ENCODE peak calls at places on chromosomes 7 and 10, in nine cellular contexts. M, H, V, Y, A, C, R, P and N are unnamed samples.

GRCh38 chr10:61617180-61617579 is 45.5 kb upstream of the CABCOCO1 start:
- DNase-seq in A (no peak), P (no peak), H (no peak), R (no peak), Y (no peak), V (no peak), M (no peak), C (no peak), N (no peak)

GRCh38 chr7:112080441-112080840 is 125.8 kb downstream of the DOCK4 start:
- DNase-seq in A (no peak), H (peak), Y (no peak), R (no peak), P (peak), V (no peak), M (no peak), C (peak), N (no peak)

GRCh38 chr7:51450541-51450940 is 133.9 kb upstream of the COBL start:
- DNase-seq in V (no peak), A (no peak), R (no peak), Y (no peak), M (no peak), H (no peak), C (no peak), P (no peak), N (no peak)

GRCh38 chr10:111116211-111116610 is 39.4 kb downstream of the ADRA2A start:
- DNase-seq in R (no peak), Y (no peak), H (no peak), V (no peak), P (no peak), C (no peak), A (no peak), M (no peak), N (no peak)

GRCh38 chr10:10613654-10614244 is 403.9 kb upstream of the CELF2 start:
- DNase-seq in M (no peak), H (no peak), Y (no peak), R (no peak), C (no peak), V (no peak), A (no peak), P (no peak), N (peak)

GRCh38 chr7:50781894-50782293 is 802 bp downstream of the GRB10 start:
- DNase-seq in Y (no peak), V (no peak), A (no peak), P (no peak), C (no peak), M (no peak), H (no peak), R (no peak), N (no peak)

GRCh38 chr7:44282601-44283171 is 42.7 kb downstream of the CAMK2B start:
- DNase-seq in V (no peak), M (peak), A (peak), R (no peak), Y (peak), C (no peak), P (no peak), H (no peak), N (no peak)

GRCh38 chr10:55183993-55184392 is 383.0 kb upstream of the PCDH15 start:
- DNase-seq in C (peak), H (no peak), P (no peak), V (no peak), R (no peak), M (no peak), Y (no peak), A (no peak), N (no peak)

GRCh38 chr7:153022796-153023592 is 263.4 kb downstream of the ACTR3B start:
- DNase-seq in Y (no peak), R (no peak), V (no peak), P (no peak), C (no peak), A (no peak), M (no peak), H (no peak), N (no peak)

GRCh38 chr10:118166951-118167350 is 120.2 kb upstream of the RAB11FIP2 start:
- DNase-seq in P (peak), M (no peak), A (no peak), V (no peak), C (no peak), H (no peak), R (no peak), Y (no peak), N (no peak)

GRCh38 chr10:71795248-71795647 is 21.9 kb upstream of the VSIR start:
- DNase-seq in M (no peak), C (peak), Y (no peak), R (no peak), P (peak), H (no peak), V (no peak), A (no peak), N (no peak)

GRCh38 chr7:113087278-113087998 is 811 bp upstream of the GPR85 start:
- DNase-seq in P (peak), V (no peak), R (no peak), A (no peak), M (no peak), Y (peak), C (peak), H (peak), N (peak)

GRCh38 chr10:102120142-102120986 is at the start of gene LDB1:
- DNase-seq in C (peak), P (peak), M (peak), Y (peak), H (peak), V (peak), R (peak), A (peak), N (peak)

GRCh38 chr10:103540722-103541121 is 47.2 kb downstream of the NEURL1 start:
- DNase-seq in P (no peak), V (peak), Y (no peak), H (no peak), R (no peak), C (no peak), M (no peak), A (no peak), N (no peak)

GRCh38 chr7:50497068-50497642 is 47.0 kb upstream of the FIGNL1 start:
- DNase-seq in V (no peak), H (no peak), R (no peak), A (no peak), M (no peak), C (no peak), Y (no peak), P (peak), N (no peak)

GRCh38 chr7:50962962-50963374 is 180.3 kb upstream of the GRB10 start:
- DNase-seq in R (peak), P (peak), V (peak), Y (peak), A (peak), H (peak), M (peak), C (peak), N (peak)

GRCh38 chr7:111829221-111829620 is 266.9 kb upstream of the IMMP2L start:
- DNase-seq in R (no peak), M (no peak), A (no peak), Y (no peak), H (no peak), P (no peak), C (no peak), V (no peak), N (no peak)

GRCh38 chr10:31830887-31831286 is 97.7 kb downstream of the ARHGAP12 start:
- DNase-seq in Y (no peak), A (no peak), C (peak), H (no peak), P (peak), V (no peak), R (no peak), M (no peak), N (no peak)

GRCh38 chr7:29084832-29085231 is 61.5 kb downstream of the CPVL start:
- DNase-seq in C (no peak), M (no peak), Y (no peak), V (no peak), H (no peak), P (no peak), A (no peak), R (no peak), N (no peak)

GRCh38 chr7:124033807-124034753 is 1.2 kb upstream of the TMEM229A start:
- DNase-seq in P (no peak), M (no peak), H (no peak), R (no peak), V (no peak), Y (no peak), A (no peak), C (no peak), N (no peak)

GRCh38 chr10:24826022-24826421 is 102.3 kb upstream of the ARHGAP21 start:
- DNase-seq in C (peak), H (no peak), V (no peak), P (peak), A (no peak), Y (no peak), R (no peak), M (no peak), N (no peak)

GRCh38 chr10:69340695-69341094 is 62.4 kb downstream of the HK1 start:
- DNase-seq in P (no peak), R (no peak), H (no peak), Y (no peak), A (no peak), C (no peak), M (no peak), V (no peak), N (no peak)

GRCh38 chr7:1953199-1954190 is 279.2 kb downstream of the MAD1L1 start:
- DNase-seq in V (no peak), R (no peak), P (no peak), M (peak), H (no peak), Y (no peak), C (no peak), A (no peak), N (no peak)

GRCh38 chr7:81669476-81670105 is 100.3 kb downstream of the HGF start:
- DNase-seq in P (no peak), H (no peak), C (no peak), A (no peak), M (no peak), V (no peak), R (no peak), Y (no peak), N (no peak)

GRCh38 chr10:123808873-123809272 is 82.7 kb downstream of the CPXM2 start:
- DNase-seq in M (no peak), C (peak), P (peak), A (no peak), V (no peak), H (no peak), R (no peak), Y (no peak), N (no peak)

GRCh38 chr10:97497572-97498075 is 598 bp downstream of the MMS19 start:
- DNase-seq in R (peak), M (peak), C (peak), H (peak), V (peak), P (peak), Y (peak), A (peak), N (peak)

GRCh38 chr7:143222782-143223181 is 945 bp downstream of the TAS2R40 start:
- DNase-seq in A (no peak), R (no peak), C (no peak), M (peak), Y (no peak), P (no peak), V (peak), H (no peak), N (no peak)

GRCh38 chr7:119935418-119936025 is 337.5 kb upstream of the KCND2 start:
- DNase-seq in A (no peak), V (no peak), P (peak), M (no peak), R (no peak), C (peak), H (peak), Y (no peak), N (no peak)

GRCh38 chr7:69962077-69962855 is 364.0 kb downstream of the AUTS2 start:
- DNase-seq in R (peak), Y (no peak), V (peak), M (peak), H (no peak), C (no peak), P (no peak), A (peak), N (peak)

GRCh38 chr10:94429049-94429707 is 26.8 kb downstream of the TBC1D12 start:
- DNase-seq in P (peak), V (no peak), M (no peak), H (no peak), Y (no peak), C (no peak), A (no peak), R (no peak), N (no peak)

GRCh38 chr7:87574630-87575029 is 26.1 kb downstream of the ABCB1 start:
- DNase-seq in R (no peak), M (no peak), Y (no peak), V (no peak), A (no peak), H (peak), C (peak), P (peak), N (no peak)

GRCh38 chr10:124364674-124365073 is 54.0 kb downstream of the OAT start:
- DNase-seq in Y (no peak), M (no peak), P (no peak), R (no peak), V (no peak), C (no peak), A (no peak), H (no peak), N (no peak)

GRCh38 chr10:62437696-62438095 is 63.5 kb downstream of the ZNF365 start:
- DNase-seq in Y (no peak), R (peak), C (peak), P (peak), M (no peak), A (no peak), H (peak), V (no peak), N (no peak)

GRCh38 chr7:111357691-111358090 is 204.6 kb downstream of the IMMP2L start:
- DNase-seq in Y (no peak), V (no peak), M (no peak), P (peak), R (no peak), C (peak), H (no peak), A (no peak), N (no peak)

GRCh38 chr7:132500727-132501410 is 75.4 kb downstream of the PLXNA4 start:
- DNase-seq in Y (no peak), H (no peak), R (peak), V (peak), A (peak), C (peak), M (no peak), P (peak), N (peak)

GRCh38 chr7:100372256-100372655 is 1.0 kb upstream of the PILRA start:
- DNase-seq in Y (no peak), C (no peak), H (no peak), M (peak), V (no peak), A (no peak), R (no peak), P (peak), N (no peak)

GRCh38 chr10:77909021-77909754 is 17.4 kb downstream of the DLG5 start:
- DNase-seq in C (no peak), A (no peak), V (no peak), H (no peak), R (no peak), P (peak), M (no peak), Y (no peak), N (no peak)

GRCh38 chr7:104795086-104795485 is 218.9 kb upstream of the KMT2E start:
- DNase-seq in V (no peak), C (no peak), P (no peak), A (no peak), H (no peak), M (no peak), R (no peak), Y (no peak), N (no peak)

GRCh38 chr7:26500749-26501352 is 209.2 kb downstream of the SNX10 start:
- DNase-seq in Y (no peak), C (peak), H (peak), R (no peak), A (no peak), P (peak), M (no peak), V (no peak), N (no peak)

GRCh38 chr7:54330216-54330800 is 211.9 kb upstream of the VSTM2A start:
- DNase-seq in P (no peak), H (no peak), C (no peak), V (no peak), M (no peak), Y (no peak), A (no peak), R (no peak), N (no peak)
- H3K4me3 ChIP-seq in P (no peak), H (no peak), C (no peak), V (no peak), M (no peak), Y (no peak), A (no peak), R (no peak), N (no peak)

GRCh38 chr7:25031007-25031406 is 51.0 kb upstream of the OSBPL3 start:
- DNase-seq in Y (no peak), H (no peak), P (no peak), C (peak), A (no peak), V (no peak), R (no peak), M (no peak), N (no peak)
- H3K27ac ChIP-seq in Y (no peak), H (no peak), P (no peak), C (no peak), A (no peak), V (no peak), R (no peak), M (no peak), N (no peak)

DNA sequence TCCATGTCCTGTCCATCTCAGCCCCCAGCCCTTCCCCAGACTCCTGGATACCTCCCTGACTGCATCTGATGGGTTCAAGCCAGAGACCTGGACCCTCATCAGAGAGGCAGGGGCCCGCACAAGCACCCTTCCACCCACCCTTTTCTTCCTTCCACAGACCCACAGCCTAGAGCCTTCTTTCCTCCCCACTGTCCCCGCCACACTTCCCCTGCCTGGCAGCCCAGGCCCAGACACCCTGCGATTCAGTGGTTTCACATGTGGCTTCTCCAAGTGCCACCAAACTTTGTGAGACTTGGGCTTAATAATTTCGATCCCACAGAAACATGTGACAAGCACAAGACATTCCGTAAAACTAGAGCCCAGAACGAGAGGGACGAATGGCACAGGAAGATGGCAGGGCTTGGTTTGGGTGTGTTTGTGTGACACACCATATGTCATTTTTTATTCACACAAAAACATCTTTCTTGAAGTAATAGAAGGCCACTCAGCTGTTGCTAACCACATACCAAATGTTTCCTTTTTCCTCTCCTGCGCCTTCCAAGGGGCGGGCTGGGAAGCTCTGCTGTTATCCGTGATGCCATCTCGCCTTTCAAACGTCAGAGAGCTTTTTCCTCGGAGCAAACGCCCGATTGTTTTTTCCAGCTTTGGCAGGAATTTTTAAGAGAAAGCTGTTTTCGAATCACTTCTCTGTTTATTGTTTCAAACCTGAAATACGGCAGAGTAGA is 162.8 kb downstream of the GRK5 start:
- DNase-seq in C (peak), R (peak), M (no peak), P (peak), V (no peak), H (no peak), A (no peak), Y (peak), N (peak)
- H3K4me3 ChIP-seq in C (no peak), R (no peak), M (no peak), P (peak), V (no peak), H (no peak), A (no peak), Y (peak), N (no peak)

GRCh38 chr7:155763721-155764431 is 48.4 kb downstream of the SHH start:
- DNase-seq in Y (no peak), R (peak), A (no peak), P (no peak), M (no peak), V (no peak), C (no peak), H (no peak), N (no peak)

GRCh38 chr7:155762639-155763038 is 49.6 kb downstream of the SHH start:
- DNase-seq in V (no peak), P (no peak), R (no peak), A (no peak), H (no peak), C (no peak), Y (no peak), M (no peak), N (peak)

GRCh38 chr7:155764432-155764798 is 47.8 kb downstream of the SHH start:
- DNase-seq in M (no peak), Y (no peak), H (no peak), R (peak), V (no peak), A (no peak), P (no peak), C (no peak), N (no peak)

GRCh38 chr7:155761162-155761561 is 51.1 kb downstream of the SHH start:
- DNase-seq in P (no peak), A (no peak), M (no peak), R (no peak), Y (no peak), V (no peak), C (no peak), H (no peak), N (no peak)

DNA sequence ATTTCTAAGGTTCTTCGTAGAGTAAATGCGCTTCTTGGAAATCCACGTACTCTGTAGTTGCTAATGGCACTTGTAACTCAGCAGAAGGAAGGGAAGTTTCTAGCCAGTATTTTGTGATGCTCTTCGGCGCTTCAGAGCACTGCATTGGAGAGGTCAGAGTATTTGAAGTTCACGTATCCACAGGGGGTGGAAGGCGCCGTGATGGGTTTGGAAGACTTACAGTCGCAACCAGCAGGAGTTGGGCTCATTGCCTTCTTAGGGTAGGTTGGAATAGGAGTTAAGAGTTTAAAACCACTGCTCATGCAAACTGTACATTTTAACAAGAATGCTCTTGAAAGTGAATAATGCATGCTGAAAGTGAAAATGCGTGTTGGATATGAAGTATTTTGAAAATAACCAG is 49.1 kb downstream of the SHH start:
- DNase-seq in C (no peak), V (no peak), P (no peak), A (no peak), Y (no peak), R (no peak), H (no peak), M (no peak), N (no peak)
- H3K27ac ChIP-seq in C (no peak), V (no peak), P (no peak), A (no peak), Y (no peak), R (peak), H (no peak), M (peak), N (peak)